ENCODE peak calls at places on chromosome 3, in six cellular contexts. One of them, this sample, is unnamed.

GRCh38 chr3:156811092-156811862 is 14.9 kb upstream of the LEKR1 start:
- DNase-seq in activated CD8-positive, alpha-beta memory T cell treated with anti-CD3 and anti-CD28 coated beads for 48 hours: no peak
- DNase-seq in GM12891: no peak
- DNase-seq in stimulated activated CD4-positive, alpha-beta T cell treated with anti-CD3 and anti-CD28 coated beads, Interleukin-1b, Interleukin-23, amount 100 ng/mL, for 48 hours: no peak
- DNase-seq in A549: no peak
- DNase-seq in renal cortical epithelial cell: no peak
- DNase-seq in this sample: no peak

GRCh38 chr3:60456180-60456579 is 795.1 kb downstream of the FHIT start:
- DNase-seq in A549: no peak
- DNase-seq in stimulated activated CD4-positive, alpha-beta T cell treated with anti-CD3 and anti-CD28 coated beads, Interleukin-1b, Interleukin-23, amount 100 ng/mL, for 48 hours: no peak
- DNase-seq in GM12891: no peak
- DNase-seq in renal cortical epithelial cell: no peak
- DNase-seq in activated CD8-positive, alpha-beta memory T cell treated with anti-CD3 and anti-CD28 coated beads for 48 hours: no peak
- DNase-seq in this sample: no peak

GRCh38 chr3:108006077-108006675 is 84.7 kb downstream of the CD47 start:
- DNase-seq in stimulated activated CD4-positive, alpha-beta T cell treated with anti-CD3 and anti-CD28 coated beads, Interleukin-1b, Interleukin-23, amount 100 ng/mL, for 48 hours: no peak
- DNase-seq in activated CD8-positive, alpha-beta memory T cell treated with anti-CD3 and anti-CD28 coated beads for 48 hours: no peak
- DNase-seq in renal cortical epithelial cell: peak; percentile 51
- DNase-seq in A549: no peak
- DNase-seq in GM12891: no peak
- DNase-seq in this sample: no peak

GRCh38 chr3:132268956-132269355 is 48.3 kb upstream of the ACP3 start:
- DNase-seq in renal cortical epithelial cell: peak; percentile 56
- DNase-seq in activated CD8-positive, alpha-beta memory T cell treated with anti-CD3 and anti-CD28 coated beads for 48 hours: no peak
- DNase-seq in stimulated activated CD4-positive, alpha-beta T cell treated with anti-CD3 and anti-CD28 coated beads, Interleukin-1b, Interleukin-23, amount 100 ng/mL, for 48 hours: no peak
- DNase-seq in GM12891: no peak
- DNase-seq in A549: no peak
- DNase-seq in this sample: no peak

GRCh38 chr3:151203053-151203420 is at the start of gene GPR171:
- DNase-seq in renal cortical epithelial cell: no peak
- DNase-seq in A549: no peak
- DNase-seq in stimulated activated CD4-positive, alpha-beta T cell treated with anti-CD3 and anti-CD28 coated beads, Interleukin-1b, Interleukin-23, amount 100 ng/mL, for 48 hours: peak; percentile 75
- DNase-seq in GM12891: no peak
- DNase-seq in activated CD8-positive, alpha-beta memory T cell treated with anti-CD3 and anti-CD28 coated beads for 48 hours: no peak
- DNase-seq in this sample: no peak

GRCh38 chr3:30659270-30660127 is 53.1 kb downstream of the TGFBR2 start:
- DNase-seq in activated CD8-positive, alpha-beta memory T cell treated with anti-CD3 and anti-CD28 coated beads for 48 hours: no peak
- DNase-seq in GM12891: no peak
- DNase-seq in renal cortical epithelial cell: peak; percentile 92
- DNase-seq in stimulated activated CD4-positive, alpha-beta T cell treated with anti-CD3 and anti-CD28 coated beads, Interleukin-1b, Interleukin-23, amount 100 ng/mL, for 48 hours: no peak
- DNase-seq in A549: peak; percentile 72
- DNase-seq in this sample: peak; percentile 27

GRCh38 chr3:134749802-134750553 is 45.1 kb upstream of the EPHB1 start:
- DNase-seq in A549: no peak
- DNase-seq in activated CD8-positive, alpha-beta memory T cell treated with anti-CD3 and anti-CD28 coated beads for 48 hours: no peak
- DNase-seq in GM12891: no peak
- DNase-seq in renal cortical epithelial cell: no peak
- DNase-seq in stimulated activated CD4-positive, alpha-beta T cell treated with anti-CD3 and anti-CD28 coated beads, Interleukin-1b, Interleukin-23, amount 100 ng/mL, for 48 hours: no peak
- DNase-seq in this sample: no peak

GRCh38 chr3:126469479-126469878 is 6.2 kb downstream of the ZXDC start:
- DNase-seq in renal cortical epithelial cell: no peak
- DNase-seq in stimulated activated CD4-positive, alpha-beta T cell treated with anti-CD3 and anti-CD28 coated beads, Interleukin-1b, Interleukin-23, amount 100 ng/mL, for 48 hours: no peak
- DNase-seq in A549: no peak
- DNase-seq in GM12891: no peak
- DNase-seq in activated CD8-positive, alpha-beta memory T cell treated with anti-CD3 and anti-CD28 coated beads for 48 hours: no peak
- DNase-seq in this sample: no peak

GRCh38 chr3:124824286-124824915 is 62.8 kb downstream of the ITGB5 start:
- DNase-seq in A549: no peak
- DNase-seq in stimulated activated CD4-positive, alpha-beta T cell treated with anti-CD3 and anti-CD28 coated beads, Interleukin-1b, Interleukin-23, amount 100 ng/mL, for 48 hours: no peak
- DNase-seq in GM12891: no peak
- DNase-seq in activated CD8-positive, alpha-beta memory T cell treated with anti-CD3 and anti-CD28 coated beads for 48 hours: no peak
- DNase-seq in renal cortical epithelial cell: no peak
- DNase-seq in this sample: no peak

GRCh38 chr3:196979545-196979944 is 10.9 kb upstream of the PIGZ start:
- DNase-seq in activated CD8-positive, alpha-beta memory T cell treated with anti-CD3 and anti-CD28 coated beads for 48 hours: no peak
- DNase-seq in GM12891: no peak
- DNase-seq in stimulated activated CD4-positive, alpha-beta T cell treated with anti-CD3 and anti-CD28 coated beads, Interleukin-1b, Interleukin-23, amount 100 ng/mL, for 48 hours: no peak
- DNase-seq in A549: no peak
- DNase-seq in renal cortical epithelial cell: peak; percentile 91
- DNase-seq in this sample: no peak

GRCh38 chr3:67460841-67461240 is 193.6 kb downstream of the SUCLG2 start:
- DNase-seq in GM12891: no peak
- DNase-seq in A549: no peak
- DNase-seq in activated CD8-positive, alpha-beta memory T cell treated with anti-CD3 and anti-CD28 coated beads for 48 hours: no peak
- DNase-seq in renal cortical epithelial cell: peak; percentile 30
- DNase-seq in stimulated activated CD4-positive, alpha-beta T cell treated with anti-CD3 and anti-CD28 coated beads, Interleukin-1b, Interleukin-23, amount 100 ng/mL, for 48 hours: no peak
- DNase-seq in this sample: no peak

GRCh38 chr3:187296915-187297314 is 5.4 kb upstream of the MASP1 start:
- DNase-seq in stimulated activated CD4-positive, alpha-beta T cell treated with anti-CD3 and anti-CD28 coated beads, Interleukin-1b, Interleukin-23, amount 100 ng/mL, for 48 hours: no peak
- DNase-seq in activated CD8-positive, alpha-beta memory T cell treated with anti-CD3 and anti-CD28 coated beads for 48 hours: no peak
- DNase-seq in A549: no peak
- DNase-seq in renal cortical epithelial cell: no peak
- DNase-seq in GM12891: no peak
- DNase-seq in this sample: no peak

GRCh38 chr3:67301556-67301955 is 303.4 kb downstream of the KBTBD8 start:
- DNase-seq in activated CD8-positive, alpha-beta memory T cell treated with anti-CD3 and anti-CD28 coated beads for 48 hours: no peak
- DNase-seq in GM12891: no peak
- DNase-seq in A549: no peak
- DNase-seq in renal cortical epithelial cell: peak; percentile 10
- DNase-seq in stimulated activated CD4-positive, alpha-beta T cell treated with anti-CD3 and anti-CD28 coated beads, Interleukin-1b, Interleukin-23, amount 100 ng/mL, for 48 hours: no peak
- DNase-seq in this sample: no peak

GRCh38 chr3:48187579-48188265 is 495 bp downstream of the CDC25A start:
- DNase-seq in stimulated activated CD4-positive, alpha-beta T cell treated with anti-CD3 and anti-CD28 coated beads, Interleukin-1b, Interleukin-23, amount 100 ng/mL, for 48 hours: no peak
- DNase-seq in A549: no peak
- DNase-seq in activated CD8-positive, alpha-beta memory T cell treated with anti-CD3 and anti-CD28 coated beads for 48 hours: peak; percentile 10
- DNase-seq in GM12891: no peak
- DNase-seq in renal cortical epithelial cell: peak; percentile 49
- DNase-seq in this sample: no peak

This sample was measured in 8988T.